ENCODE peak calls at places on chromosomes 11 and 22, in five cellular contexts. S is GM03348; Y is OCI-M1; H is RWPE2; W is activated T-cell treated with anti-CD3 and anti-CD28 coated beads, Interleukin-2, amount 50 U/mL, for 72 hours. G is an unnamed sample.
A peak's percentile ranks its signal among the peaks of the same experiment; 100 is the strongest.

GRCh38 chr22:21837184-21837979 is 30.1 kb downstream of the MAPK1 start:
- DNase-seq in S (peak; percentile 86), Y (peak; percentile 37), H (no peak), W (no peak), G (no peak)

GRCh38 chr22:29359469-29359868 is 28.9 kb downstream of the AP1B1 start:
- DNase-seq in S (peak; percentile 74), Y (no peak), H (no peak), W (no peak), G (peak; percentile 60)

GRCh38 chr11:106937113-106937512 is 81.2 kb downstream of the GUCY1A2 start:
- DNase-seq in S (no peak), Y (no peak), H (no peak), W (no peak), G (no peak)

GRCh38 chr22:50621948-50622722 is 5.8 kb downstream of the ARSA start:
- DNase-seq in S (peak; percentile 19), Y (peak; percentile 70), H (no peak), W (peak; percentile 53), G (no peak)

GRCh38 chr11:120236169-120237107 is 3.5 kb upstream of the POU2F3 start:
- DNase-seq in S (no peak), Y (peak; percentile 35), H (no peak), W (no peak), G (no peak)

GRCh38 chr11:118873804-118874203 is 9.9 kb upstream of the CXCR5 start:
- DNase-seq in S (no peak), Y (no peak), H (no peak), W (no peak), G (no peak)

GRCh38 chr11:131875611-131876010 is 505.2 kb downstream of the NTM start:
- DNase-seq in S (no peak), Y (no peak), H (no peak), W (no peak), G (no peak)

GRCh38 chr22:21917206-21917958 is 35.3 kb downstream of the PPM1F start:
- DNase-seq in S (no peak), Y (no peak), H (no peak), W (no peak), G (no peak)

GRCh38 chr11:12556155-12556554 is 118.1 kb upstream of the TEAD1 start:
- DNase-seq in S (peak; percentile 29), Y (no peak), H (no peak), W (no peak), G (no peak)

GRCh38 chr22:23270212-23270733 is 90.0 kb downstream of the BCR start:
- DNase-seq in S (no peak), Y (no peak), H (no peak), W (no peak), G (no peak)